ENCODE peak calls at places on chromosome 1, in seven cellular contexts. One of them, this sample, is unnamed.

GRCh38 chr1:155931332-155932038 is 2.7 kb downstream of the KHDC4 start:
- DNase-seq in mammary epithelial cell: peak
- DNase-seq in ovary: no peak
- DNase-seq in pancreas: no peak
- DNase-seq in A549: no peak
- DNase-seq in AG10803: peak
- DNase-seq in AG09309: no peak
- DNase-seq in this sample: peak

GRCh38 chr1:20355101-20355827 is 64.6 kb downstream of the VWA5B1 start:
- DNase-seq in AG09309: no peak
- DNase-seq in ovary: no peak
- DNase-seq in pancreas: no peak
- DNase-seq in A549: no peak
- DNase-seq in mammary epithelial cell: no peak
- DNase-seq in AG10803: no peak
- DNase-seq in this sample: no peak

GRCh38 chr1:29240986-29241385 is 4.7 kb downstream of the PTPRU start:
- DNase-seq in AG09309: no peak
- DNase-seq in AG10803: no peak
- DNase-seq in A549: no peak
- DNase-seq in ovary: no peak
- DNase-seq in mammary epithelial cell: no peak
- DNase-seq in pancreas: no peak
- DNase-seq in this sample: no peak

GRCh38 chr1:18536943-18537342 is 56.2 kb downstream of the KLHDC7A start:
- DNase-seq in ovary: no peak
- DNase-seq in mammary epithelial cell: no peak
- DNase-seq in AG10803: no peak
- DNase-seq in A549: no peak
- DNase-seq in AG09309: no peak
- DNase-seq in pancreas: no peak
- DNase-seq in this sample: no peak

GRCh38 chr1:10598088-10598712 is 123.5 kb downstream of the PEX14 start:
- DNase-seq in mammary epithelial cell: no peak
- DNase-seq in A549: peak
- DNase-seq in ovary: no peak
- DNase-seq in AG10803: no peak
- DNase-seq in pancreas: no peak
- DNase-seq in AG09309: no peak
- DNase-seq in this sample: no peak

GRCh38 chr1:233707153-233707905 is 93.4 kb downstream of the KCNK1 start:
- DNase-seq in ovary: no peak
- DNase-seq in A549: peak
- DNase-seq in pancreas: no peak
- DNase-seq in mammary epithelial cell: peak
- DNase-seq in AG09309: no peak
- DNase-seq in AG10803: no peak
- DNase-seq in this sample: peak

GRCh38 chr1:231702804-231703203 is 76.2 kb downstream of the DISC1 start:
- DNase-seq in ovary: no peak
- DNase-seq in mammary epithelial cell: peak
- DNase-seq in AG10803: peak
- DNase-seq in A549: no peak
- DNase-seq in pancreas: no peak
- DNase-seq in AG09309: peak
- DNase-seq in this sample: no peak

GRCh38 chr1:163897401-163898169 is 575.8 kb downstream of the NUF2 start:
- DNase-seq in pancreas: no peak
- DNase-seq in AG09309: peak
- DNase-seq in A549: peak
- DNase-seq in AG10803: peak
- DNase-seq in ovary: no peak
- DNase-seq in mammary epithelial cell: no peak
- DNase-seq in this sample: peak

GRCh38 chr1:172219966-172220365 is 200.5 kb upstream of the C1orf105 start:
- DNase-seq in AG10803: no peak
- DNase-seq in A549: no peak
- DNase-seq in AG09309: no peak
- DNase-seq in ovary: no peak
- DNase-seq in mammary epithelial cell: no peak
- DNase-seq in pancreas: no peak
- DNase-seq in this sample: no peak

GRCh38 chr1:43054961-43055360 is 96.3 kb upstream of the SLC2A1 start:
- DNase-seq in mammary epithelial cell: peak
- DNase-seq in A549: no peak
- DNase-seq in AG10803: no peak
- DNase-seq in pancreas: no peak
- DNase-seq in ovary: no peak
- DNase-seq in AG09309: no peak
- DNase-seq in this sample: no peak

GRCh38 chr1:222950892-222951291 is 136.1 kb downstream of the DISP1 start:
- DNase-seq in AG09309: no peak
- DNase-seq in mammary epithelial cell: peak
- DNase-seq in pancreas: no peak
- DNase-seq in ovary: no peak
- DNase-seq in A549: peak
- DNase-seq in AG10803: no peak
- DNase-seq in this sample: no peak

GRCh38 chr1:171142451-171143121 is 42.5 kb upstream of the FMO2 start:
- DNase-seq in AG10803: peak
- DNase-seq in ovary: peak
- DNase-seq in A549: no peak
- DNase-seq in mammary epithelial cell: no peak
- DNase-seq in pancreas: no peak
- DNase-seq in AG09309: peak
- DNase-seq in this sample: peak

GRCh38 chr1:184296466-184297243 is 90.2 kb upstream of the C1orf21 start:
- DNase-seq in ovary: peak
- DNase-seq in AG10803: peak
- DNase-seq in pancreas: peak
- DNase-seq in mammary epithelial cell: no peak
- DNase-seq in A549: no peak
- DNase-seq in AG09309: peak
- DNase-seq in this sample: peak

GRCh38 chr1:222995230-222995580 is 147.8 kb downstream of the TLR5 start:
- DNase-seq in mammary epithelial cell: peak
- DNase-seq in ovary: no peak
- DNase-seq in AG09309: no peak
- DNase-seq in A549: no peak
- DNase-seq in AG10803: peak
- DNase-seq in pancreas: no peak
- DNase-seq in this sample: no peak

GRCh38 chr1:244100691-244101453 is 49.8 kb downstream of the ZBTB18 start:
- DNase-seq in ovary: no peak
- DNase-seq in AG09309: no peak
- DNase-seq in mammary epithelial cell: no peak
- DNase-seq in pancreas: no peak
- DNase-seq in A549: no peak
- DNase-seq in AG10803: no peak
- DNase-seq in this sample: peak

GRCh38 chr1:67241200-67241746 is 66.4 kb upstream of the IL12RB2 start:
- DNase-seq in AG09309: no peak
- DNase-seq in ovary: no peak
- DNase-seq in A549: no peak
- DNase-seq in pancreas: no peak
- DNase-seq in AG10803: no peak
- DNase-seq in mammary epithelial cell: no peak
- DNase-seq in this sample: no peak

GRCh38 chr1:222813866-222814535 is 838 bp upstream of the DISP1 start:
- DNase-seq in mammary epithelial cell: no peak
- DNase-seq in ovary: no peak
- DNase-seq in A549: no peak
- DNase-seq in pancreas: no peak
- DNase-seq in AG09309: no peak
- DNase-seq in AG10803: no peak
- DNase-seq in this sample: peak

GRCh38 chr1:192812420-192813209 is 3.8 kb downstream of the RGS2 start:
- DNase-seq in pancreas: no peak
- DNase-seq in A549: no peak
- DNase-seq in AG10803: no peak
- DNase-seq in mammary epithelial cell: no peak
- DNase-seq in ovary: no peak
- DNase-seq in AG09309: no peak
- DNase-seq in this sample: no peak

GRCh38 chr1:192811594-192812239 is 2.9 kb downstream of the RGS2 start:
- DNase-seq in pancreas: no peak
- DNase-seq in AG10803: no peak
- DNase-seq in mammary epithelial cell: no peak
- DNase-seq in AG09309: no peak
- DNase-seq in ovary: no peak
- DNase-seq in A549: no peak
- DNase-seq in this sample: no peak

GRCh38 chr1:192809286-192810252 is 730 bp downstream of the RGS2 start:
- DNase-seq in pancreas: no peak
- DNase-seq in A549: peak
- DNase-seq in AG09309: no peak
- DNase-seq in AG10803: peak
- DNase-seq in ovary: no peak
- DNase-seq in mammary epithelial cell: no peak
- DNase-seq in this sample: peak

GRCh38 chr1:192808588-192809285 is at the start of gene RGS2:
- DNase-seq in A549: peak
- DNase-seq in ovary: peak
- DNase-seq in mammary epithelial cell: peak
- DNase-seq in AG09309: peak
- DNase-seq in pancreas: peak
- DNase-seq in AG10803: peak
- DNase-seq in this sample: peak

DNA sequence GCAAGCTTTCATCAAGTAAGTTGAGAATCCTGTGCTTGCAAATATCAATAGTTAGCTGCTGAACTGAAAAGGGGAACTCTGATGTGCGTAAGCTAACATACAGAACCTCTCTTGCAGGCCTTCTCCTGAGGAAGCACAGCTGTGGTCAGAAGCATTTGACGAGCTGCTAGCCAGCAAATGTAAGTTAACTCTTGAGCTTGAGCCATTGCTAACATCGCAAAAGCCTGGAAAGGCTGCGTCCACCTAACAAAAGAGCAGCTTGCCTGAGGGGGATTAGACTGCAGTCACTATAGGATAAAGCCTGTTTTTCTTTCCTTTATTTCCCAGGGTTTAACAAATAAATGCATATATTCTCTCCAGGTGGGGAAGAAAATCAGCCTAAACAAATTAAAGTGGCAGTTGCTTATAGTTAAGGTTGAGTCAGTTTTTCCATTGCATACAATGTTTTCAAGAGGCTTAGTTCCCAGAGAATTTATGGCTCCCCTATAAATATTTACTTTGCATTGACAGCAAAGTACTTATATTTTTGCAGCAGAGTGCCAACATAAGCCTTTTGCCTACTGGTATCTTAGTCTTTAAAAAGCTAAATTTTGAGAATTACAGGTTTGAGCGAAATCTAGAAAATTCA is 1.5 kb downstream of the RGS2 start:
- DNase-seq in AG10803: no peak
- DNase-seq in mammary epithelial cell: no peak
- DNase-seq in AG09309: no peak
- DNase-seq in pancreas: no peak
- DNase-seq in A549: no peak
- DNase-seq in ovary: no peak
- DNase-seq in this sample: no peak
- H3K4me3 ChIP-seq in AG10803: no peak
- H3K4me3 ChIP-seq in mammary epithelial cell: peak
- H3K4me3 ChIP-seq in AG09309: peak
- H3K4me3 ChIP-seq in pancreas: peak
- H3K4me3 ChIP-seq in A549: peak
- H3K4me3 ChIP-seq in ovary: peak
- H3K4me3 ChIP-seq in this sample: peak

DNA sequence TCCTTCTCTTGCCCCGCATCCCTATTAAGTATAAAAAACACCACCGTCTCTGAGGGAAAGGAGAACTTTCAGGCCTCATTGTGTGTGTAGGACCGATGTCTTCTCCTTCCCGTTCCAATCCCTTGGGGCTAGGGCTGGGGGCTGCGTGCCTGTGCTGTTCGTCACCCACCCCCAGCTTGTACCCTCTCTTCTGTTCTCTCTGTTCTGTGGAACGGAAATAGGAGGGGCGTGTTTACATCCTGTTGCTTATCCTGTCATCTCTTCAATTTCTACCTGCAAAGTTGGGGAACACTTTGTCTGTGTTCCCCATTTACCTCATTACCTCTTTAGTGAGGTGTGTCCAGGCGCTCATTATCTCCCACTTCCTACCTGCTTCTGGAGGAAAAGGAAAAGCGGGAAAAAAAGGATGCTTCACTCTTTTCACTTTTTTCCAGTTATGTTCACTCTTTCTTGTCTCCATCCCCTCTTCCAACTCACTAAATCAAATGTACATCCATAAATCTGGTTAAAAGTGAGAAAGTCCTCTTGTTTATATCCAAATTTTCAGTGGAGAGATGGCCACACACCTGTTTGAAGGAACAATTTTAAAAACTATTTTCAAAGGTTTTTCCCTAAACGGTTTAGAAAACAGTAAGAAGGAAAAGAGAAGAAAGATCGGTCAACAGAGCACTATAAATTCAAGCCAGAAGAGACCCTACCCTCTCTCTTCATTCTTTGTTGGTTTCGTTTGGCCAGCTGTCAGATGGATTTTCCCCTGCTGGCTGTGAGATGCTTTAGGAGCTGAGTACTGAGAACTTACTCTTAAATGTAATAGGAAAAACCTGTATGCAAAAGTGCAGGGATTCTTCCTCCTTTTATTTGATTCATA is 1.0 kb upstream of the TXNIP start:
- DNase-seq in AG10803: no peak
- DNase-seq in ovary: peak
- DNase-seq in AG09309: no peak
- DNase-seq in A549: no peak
- DNase-seq in pancreas: no peak
- DNase-seq in mammary epithelial cell: no peak
- DNase-seq in this sample: peak
- TF ChIP-seq CTCF in AG10803: peak
- TF ChIP-seq CTCF in ovary: no peak
- TF ChIP-seq CTCF in AG09309: no peak
- TF ChIP-seq CTCF in A549: no peak
- TF ChIP-seq CTCF in pancreas: no peak
- TF ChIP-seq CTCF in mammary epithelial cell: no peak
- TF ChIP-seq CTCF in this sample: no peak

DNA sequence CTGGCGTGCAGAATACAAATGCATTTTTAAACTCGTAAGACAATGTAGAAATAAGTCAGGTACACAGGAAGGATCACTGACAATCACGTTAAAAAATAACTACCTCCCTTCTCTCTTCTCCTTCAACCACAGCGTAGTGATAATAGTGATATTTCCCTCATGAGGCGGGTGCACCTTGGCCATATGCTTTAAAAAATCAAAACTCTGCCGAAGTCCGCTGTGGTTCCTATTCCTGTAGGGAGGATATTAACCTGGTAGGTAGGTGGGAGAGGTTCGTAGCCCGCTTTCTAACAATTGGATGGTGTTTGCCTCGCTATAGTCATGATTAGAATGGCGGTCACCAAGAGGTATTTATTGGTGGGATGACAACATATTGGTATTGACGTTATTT is 732 bp downstream of the GREM2 start:
- DNase-seq in AG09309: no peak
- DNase-seq in A549: no peak
- DNase-seq in pancreas: no peak
- DNase-seq in mammary epithelial cell: no peak
- DNase-seq in AG10803: no peak
- DNase-seq in ovary: no peak
- DNase-seq in this sample: no peak
- H3K4me3 ChIP-seq in AG09309: peak
- H3K4me3 ChIP-seq in A549: peak
- H3K4me3 ChIP-seq in pancreas: peak
- H3K4me3 ChIP-seq in mammary epithelial cell: peak
- H3K4me3 ChIP-seq in AG10803: peak
- H3K4me3 ChIP-seq in ovary: peak
- H3K4me3 ChIP-seq in this sample: peak

GRCh38 chr1:1374861-1375662 is at the start of gene AURKAIP1:
- DNase-seq in AG09309: peak
- DNase-seq in ovary: peak
- DNase-seq in A549: peak
- DNase-seq in mammary epithelial cell: peak
- DNase-seq in pancreas: peak
- DNase-seq in AG10803: peak
- DNase-seq in this sample: peak
- TF ChIP-seq CTCF in AG09309: peak
- TF ChIP-seq CTCF in ovary: peak
- TF ChIP-seq CTCF in A549: no peak
- TF ChIP-seq CTCF in mammary epithelial cell: no peak
- TF ChIP-seq CTCF in pancreas: no peak
- TF ChIP-seq CTCF in AG10803: peak
- TF ChIP-seq CTCF in this sample: no peak